ENCODE peak calls at places on chromosomes 6 and 20, in eight cellular contexts. T is esophagus muscularis mucosa, V is K562, N is stomach, O is HepG2, E is sigmoid colon, Y is suprapubic skin, B is upper lobe of left lung. H is an unnamed sample.

GRCh38 chr20:52975024-52975732 is 3.0 kb downstream of the TSHZ2 start:
- DNase-seq in T (peak), V (no peak), N (peak), O (no peak), E (no peak), Y (no peak), B (no peak), H (no peak)

GRCh38 chr6:30263734-30264133 is 50.5 kb upstream of the TRIM26 start:
- DNase-seq in T (no peak), V (no peak), N (no peak), O (no peak), E (no peak), Y (no peak), B (no peak), H (no peak)

GRCh38 chr6:158910484-158911075 is 89.4 kb downstream of the RSPH3 start:
- DNase-seq in T (no peak), V (no peak), N (peak), O (no peak), E (no peak), Y (no peak), B (peak), H (no peak)

GRCh38 chr6:16184129-16184528 is 54.3 kb upstream of the GMPR start:
- DNase-seq in T (no peak), V (no peak), N (peak), O (peak), E (no peak), Y (no peak), B (peak), H (peak)

GRCh38 chr6:125918681-125919566 is 37.6 kb upstream of the HINT3 start:
- DNase-seq in T (no peak), V (no peak), N (peak), O (peak), E (peak), Y (no peak), B (peak), H (peak)

GRCh38 chr6:53629862-53630532 is 35.6 kb downstream of the KLHL31 start:
- DNase-seq in T (no peak), V (no peak), N (no peak), O (peak), E (no peak), Y (no peak), B (no peak), H (no peak)

GRCh38 chr6:38554700-38555413 is 84.9 kb downstream of the BTBD9 start:
- DNase-seq in T (no peak), V (no peak), N (no peak), O (no peak), E (no peak), Y (no peak), B (no peak), H (no peak)

GRCh38 chr6:111566222-111566717 is 39.4 kb downstream of the TRAF3IP2 start:
- DNase-seq in T (no peak), V (no peak), N (no peak), O (no peak), E (no peak), Y (no peak), B (no peak), H (no peak)

GRCh38 chr6:47478233-47479155 is 905 bp downstream of the CD2AP start:
- DNase-seq in T (no peak), V (no peak), N (no peak), O (peak), E (no peak), Y (no peak), B (peak), H (peak)

GRCh38 chr6:21887301-21888185 is 294.0 kb downstream of the SOX4 start:
- DNase-seq in T (no peak), V (no peak), N (no peak), O (peak), E (no peak), Y (no peak), B (no peak), H (no peak)

GRCh38 chr20:8368680-8369079 is 236.6 kb downstream of the PLCB1 start:
- DNase-seq in T (no peak), V (no peak), N (no peak), O (no peak), E (no peak), Y (no peak), B (no peak), H (no peak)

GRCh38 chr6:93896081-93896480 is 476.7 kb upstream of the EPHA7 start:
- DNase-seq in T (no peak), V (no peak), N (no peak), O (no peak), E (no peak), Y (no peak), B (no peak), H (no peak)

GRCh38 chr20:36493801-36494114 is 47.6 kb upstream of the MYL9 start:
- DNase-seq in T (no peak), V (no peak), N (peak), O (no peak), E (peak), Y (peak), B (no peak), H (peak)

GRCh38 chr6:31143148-31143547 is 4.3 kb upstream of the PSORS1C2 start:
- DNase-seq in T (no peak), V (no peak), N (peak), O (no peak), E (peak), Y (no peak), B (peak), H (no peak)

GRCh38 chr6:158414900-158415299 is 102.6 kb downstream of the TULP4 start:
- DNase-seq in T (peak), V (no peak), N (no peak), O (no peak), E (no peak), Y (no peak), B (no peak), H (no peak)

GRCh38 chr20:48631114-48632016 is 196.4 kb downstream of the PREX1 start:
- DNase-seq in T (no peak), V (no peak), N (no peak), O (no peak), E (no peak), Y (no peak), B (no peak), H (no peak)

GRCh38 chr20:1567392-1568165 is 10.1 kb upstream of the SIRPD start:
- DNase-seq in T (no peak), V (peak), N (no peak), O (peak), E (no peak), Y (no peak), B (no peak), H (no peak)
- TF ChIP-seq EP300 in T (no peak), V (no peak), N (no peak), O (no peak), E (no peak), Y (no peak), B (no peak), H (no peak)

DNA sequence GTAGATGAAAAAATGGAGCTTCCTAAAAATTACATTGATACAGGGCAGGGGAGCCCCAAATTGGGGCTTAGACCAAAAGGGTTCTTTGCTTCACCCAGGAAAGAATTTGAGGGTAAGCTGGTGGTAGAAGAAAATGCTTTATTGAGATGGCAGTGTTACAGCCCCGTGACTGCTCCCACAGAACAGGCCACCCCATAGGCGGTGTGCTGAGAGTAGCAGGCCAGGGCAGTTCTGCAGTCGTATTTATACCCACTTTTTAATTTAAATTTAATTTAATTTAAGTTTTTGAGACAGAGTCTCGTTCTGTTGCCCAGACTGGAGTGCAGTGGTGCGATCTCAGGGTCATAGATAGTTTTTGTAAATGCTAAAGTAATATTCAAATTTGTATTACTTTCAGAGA is 265.0 kb downstream of the CDH26 start:
- DNase-seq in T (peak), V (no peak), N (no peak), O (no peak), E (no peak), Y (no peak), B (no peak), H (no peak)
- TF ChIP-seq CTCF in T (no peak), V (no peak), N (no peak), O (no peak), E (no peak), Y (no peak), B (no peak), H (no peak)

DNA sequence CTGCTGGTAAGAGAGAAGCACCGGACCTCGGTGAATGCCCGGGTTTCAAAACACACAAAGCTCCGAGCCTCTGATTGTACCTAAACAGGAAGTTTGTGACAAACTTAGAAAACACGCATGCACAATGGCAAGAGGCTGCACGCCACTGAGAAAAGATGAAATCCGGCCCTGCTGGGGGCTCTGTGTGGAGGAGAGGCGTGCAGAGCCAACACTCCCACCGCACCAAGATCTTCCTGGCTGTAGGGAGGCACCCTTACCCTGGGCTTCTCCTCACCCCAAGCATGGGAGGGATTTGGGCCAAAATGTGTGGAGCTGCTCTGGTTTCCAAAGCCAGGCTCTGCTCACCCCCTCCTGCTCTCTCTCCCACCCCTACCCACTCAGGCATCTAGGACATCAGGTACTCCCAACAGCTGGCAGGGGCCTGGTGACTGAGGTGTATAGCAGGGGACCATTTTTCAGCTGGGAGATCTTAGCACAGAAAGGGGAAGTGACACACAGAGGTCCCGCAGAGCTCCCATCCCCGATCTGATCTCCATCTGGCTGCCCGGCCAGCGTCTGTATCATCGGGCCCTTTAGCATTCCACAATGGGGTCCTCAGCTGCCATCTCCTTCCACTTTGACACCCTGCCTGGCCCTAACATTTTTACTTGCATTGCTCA is 84.2 kb downstream of the TRERF1 start:
- DNase-seq in T (no peak), V (no peak), N (no peak), O (no peak), E (no peak), Y (no peak), B (peak), H (peak)
- TF ChIP-seq POLR2AphosphoS5 in T (no peak), V (no peak), N (no peak), O (no peak), E (no peak), Y (no peak), B (no peak), H (no peak)

DNA sequence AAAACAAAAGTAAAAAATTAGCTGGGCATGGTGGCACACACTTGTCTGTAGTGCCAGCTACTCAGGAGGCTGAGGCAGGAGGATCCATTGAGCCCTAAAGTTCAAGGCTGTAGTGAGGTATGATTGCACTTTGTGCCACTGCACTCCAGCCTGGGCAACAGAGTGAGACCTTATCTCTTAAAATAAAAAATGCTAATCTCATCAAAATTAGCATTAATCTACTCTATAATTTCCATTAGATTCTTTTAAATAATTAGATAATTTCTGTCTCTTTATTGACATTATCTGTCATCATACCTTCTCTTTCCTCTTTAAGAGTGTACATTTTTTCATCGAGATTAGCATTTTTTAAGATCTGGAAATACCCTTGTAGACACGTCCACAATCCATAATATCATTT is 48.0 kb downstream of the PHACTR3 start:
- DNase-seq in T (no peak), V (no peak), N (no peak), O (no peak), E (no peak), Y (no peak), B (no peak), H (no peak)
- TF ChIP-seq EP300 in T (no peak), V (no peak), N (no peak), O (no peak), E (no peak), Y (no peak), B (no peak), H (no peak)

GRCh38 chr6:69487688-69488087 is 309.1 kb downstream of the LMBRD1 start:
- DNase-seq in T (no peak), V (peak), N (no peak), O (no peak), E (no peak), Y (no peak), B (no peak), H (no peak)
- TF ChIP-seq CTCF in T (no peak), V (no peak), N (no peak), O (peak), E (no peak), Y (no peak), B (no peak), H (no peak)

DNA sequence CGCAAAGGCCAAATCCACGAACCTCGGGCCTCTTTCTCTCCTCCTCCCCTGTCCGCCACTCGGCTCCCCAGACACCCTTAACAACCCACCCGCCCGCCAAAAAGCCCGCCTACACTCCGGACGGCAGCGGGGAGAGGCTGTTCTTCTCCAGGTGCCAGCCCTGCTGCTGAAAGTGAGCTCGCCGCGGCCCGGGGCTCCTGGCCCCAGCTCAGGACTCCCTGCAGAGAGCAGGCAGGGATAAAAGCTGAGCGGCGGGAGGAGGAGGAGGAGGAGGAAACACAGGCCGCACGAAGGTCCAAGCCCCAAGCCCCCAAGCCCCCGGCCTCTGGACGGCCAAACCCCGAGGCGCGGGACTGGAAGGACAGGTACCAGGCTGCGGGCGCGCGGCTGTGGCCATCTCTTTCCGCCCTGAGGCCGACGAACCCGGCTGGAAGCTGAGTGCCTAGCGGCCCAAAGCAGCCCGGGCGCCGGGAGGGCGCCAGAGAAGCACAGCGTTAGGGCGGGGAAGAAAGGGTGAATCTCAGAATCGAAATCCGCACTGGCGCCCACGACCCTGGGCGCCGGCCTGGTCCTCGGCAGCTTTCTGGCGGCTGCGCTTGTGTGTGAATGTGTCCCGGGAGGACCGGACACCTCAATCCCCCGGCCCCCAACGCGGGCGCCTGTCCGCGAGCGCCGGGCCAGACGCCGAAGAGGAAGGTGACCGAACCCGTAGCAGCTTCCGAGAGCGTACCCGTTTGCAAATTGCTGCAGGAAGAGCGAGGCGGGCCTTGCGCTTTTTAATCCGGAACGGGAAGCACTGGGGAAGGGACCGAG is 3.2 kb downstream of the NRN1 start:
- DNase-seq in T (peak), V (no peak), N (no peak), O (no peak), E (no peak), Y (no peak), B (no peak), H (no peak)
- TF ChIP-seq POLR2AphosphoS5 in T (peak), V (no peak), N (no peak), O (no peak), E (no peak), Y (no peak), B (no peak), H (no peak)

GRCh38 chr6:69954733-69955132 is 88.4 kb downstream of the COL19A1 start:
- DNase-seq in T (no peak), V (no peak), N (no peak), O (no peak), E (no peak), Y (no peak), B (no peak), H (no peak)

GRCh38 chr6:69958978-69959377 is 92.6 kb downstream of the COL19A1 start:
- DNase-seq in T (no peak), V (no peak), N (no peak), O (no peak), E (no peak), Y (no peak), B (no peak), H (no peak)

GRCh38 chr6:69953491-69953890 is 87.1 kb downstream of the COL19A1 start:
- DNase-seq in T (no peak), V (no peak), N (no peak), O (no peak), E (no peak), Y (no peak), B (no peak), H (no peak)

GRCh38 chr6:69961251-69961650 is 94.9 kb downstream of the COL19A1 start:
- DNase-seq in T (no peak), V (no peak), N (no peak), O (no peak), E (no peak), Y (no peak), B (no peak), H (no peak)

DNA sequence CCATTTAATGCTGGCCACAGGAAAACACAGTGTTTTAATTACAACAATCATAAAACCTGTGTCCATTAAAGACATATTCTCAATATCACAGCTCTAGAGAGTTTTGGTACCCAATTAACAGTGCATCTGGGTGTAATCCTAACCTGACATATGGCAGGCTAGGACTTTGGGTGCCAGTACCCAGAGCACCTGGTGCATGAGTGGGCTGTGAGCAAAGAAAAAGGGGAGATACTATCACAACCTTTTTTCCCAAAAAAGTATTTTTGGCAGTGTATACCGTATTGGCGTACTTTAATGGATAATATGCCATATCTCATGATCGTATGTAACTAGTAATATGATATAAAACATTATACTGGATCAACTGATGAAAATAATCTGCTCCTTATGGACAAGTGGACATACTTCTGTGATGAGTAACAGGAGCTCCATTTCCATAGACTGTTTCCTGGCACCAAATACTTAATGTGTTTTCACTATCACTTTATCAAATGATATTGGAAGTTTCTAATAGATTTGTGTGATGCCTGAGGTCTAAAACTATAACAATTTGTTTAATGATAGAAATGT is 91.7 kb downstream of the COL19A1 start:
- DNase-seq in T (no peak), V (no peak), N (no peak), O (no peak), E (no peak), Y (no peak), B (no peak), H (no peak)
- TF ChIP-seq EP300 in T (no peak), V (no peak), N (no peak), O (no peak), E (no peak), Y (no peak), B (no peak), H (no peak)

GRCh38 chr6:90087103-90087833 is 193.0 kb downstream of the GJA10 start:
- DNase-seq in T (no peak), V (no peak), N (no peak), O (no peak), E (no peak), Y (no peak), B (no peak), H (no peak)

GRCh38 chr6:90088009-90088408 is 193.7 kb downstream of the GJA10 start:
- DNase-seq in T (no peak), V (no peak), N (no peak), O (no peak), E (no peak), Y (no peak), B (no peak), H (no peak)

GRCh38 chr6:90095145-90095544 is 200.9 kb downstream of the GJA10 start:
- DNase-seq in T (no peak), V (no peak), N (no peak), O (no peak), E (no peak), Y (no peak), B (no peak), H (no peak)

GRCh38 chr6:90093558-90094073 is 199.3 kb downstream of the GJA10 start:
- DNase-seq in T (no peak), V (no peak), N (no peak), O (no peak), E (no peak), Y (no peak), B (no peak), H (no peak)

DNA sequence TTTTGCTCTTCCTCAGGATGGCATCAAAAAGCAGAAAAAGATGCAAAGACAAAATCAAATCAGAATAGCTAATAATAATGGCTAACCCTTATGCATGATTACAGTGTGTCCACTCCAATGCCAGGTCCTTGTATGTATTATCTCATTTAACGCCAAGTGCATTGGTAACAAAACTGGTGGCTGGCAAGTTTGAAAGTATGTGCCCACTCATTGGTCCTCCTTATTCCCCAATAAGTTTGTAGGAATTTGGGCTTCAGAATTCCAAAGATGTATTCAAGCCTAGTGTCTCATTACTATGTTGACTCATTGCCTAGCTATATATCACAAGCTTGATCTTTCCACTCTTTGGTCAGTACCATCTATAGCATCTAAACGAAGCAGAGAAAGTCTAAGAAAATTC is 196.6 kb downstream of the GJA10 start:
- DNase-seq in T (no peak), V (no peak), N (no peak), O (no peak), E (no peak), Y (no peak), B (no peak), H (no peak)
- TF ChIP-seq CTCF in T (no peak), V (no peak), N (no peak), O (no peak), E (no peak), Y (no peak), B (no peak), H (no peak)

H was measured in transverse colon.